ENCODE peak calls at places on chromosomes 11 and 22, in eight cellular contexts. One of them, this sample, is unnamed.

GRCh38 chr22:20738394-20739089 is 35.4 kb upstream of the SERPIND1 start:
- DNase-seq in GM19239: no peak
- DNase-seq in KG1: no peak
- DNase-seq in hepatic stellate cell: no peak
- DNase-seq in nucleus accumbens: no peak
- DNase-seq in activated CD4-positive, alpha-beta T cell treated with anti-CD3 and anti-CD28 coated beads, Interleukin-2, amount 50 U/mL, for 1 hour: no peak
- DNase-seq in germinal center: no peak
- DNase-seq in kidney epithelial cell: no peak
- DNase-seq in this sample: no peak

GRCh38 chr11:73991471-73992006 is 8.9 kb upstream of the UCP2 start:
- DNase-seq in germinal center: no peak
- DNase-seq in KG1: no peak
- DNase-seq in kidney epithelial cell: no peak
- DNase-seq in hepatic stellate cell: no peak
- DNase-seq in nucleus accumbens: no peak
- DNase-seq in activated CD4-positive, alpha-beta T cell treated with anti-CD3 and anti-CD28 coated beads, Interleukin-2, amount 50 U/mL, for 1 hour: no peak
- DNase-seq in GM19239: no peak
- DNase-seq in this sample: no peak

GRCh38 chr11:59097113-59097708 is 9.8 kb upstream of the FAM111B start:
- DNase-seq in GM19239: no peak
- DNase-seq in KG1: peak
- DNase-seq in hepatic stellate cell: peak
- DNase-seq in nucleus accumbens: no peak
- DNase-seq in germinal center: peak
- DNase-seq in activated CD4-positive, alpha-beta T cell treated with anti-CD3 and anti-CD28 coated beads, Interleukin-2, amount 50 U/mL, for 1 hour: peak
- DNase-seq in kidney epithelial cell: no peak
- DNase-seq in this sample: peak

GRCh38 chr22:46909237-46910030 is 147.0 kb downstream of the TBC1D22A start:
- DNase-seq in GM19239: no peak
- DNase-seq in KG1: no peak
- DNase-seq in activated CD4-positive, alpha-beta T cell treated with anti-CD3 and anti-CD28 coated beads, Interleukin-2, amount 50 U/mL, for 1 hour: no peak
- DNase-seq in hepatic stellate cell: no peak
- DNase-seq in nucleus accumbens: no peak
- DNase-seq in germinal center: no peak
- DNase-seq in kidney epithelial cell: no peak
- DNase-seq in this sample: no peak

GRCh38 chr11:72924568-72925190 is 110.5 kb downstream of the ATG16L2 start:
- DNase-seq in hepatic stellate cell: peak
- DNase-seq in activated CD4-positive, alpha-beta T cell treated with anti-CD3 and anti-CD28 coated beads, Interleukin-2, amount 50 U/mL, for 1 hour: no peak
- DNase-seq in KG1: no peak
- DNase-seq in GM19239: no peak
- DNase-seq in nucleus accumbens: no peak
- DNase-seq in germinal center: peak
- DNase-seq in kidney epithelial cell: no peak
- DNase-seq in this sample: peak

GRCh38 chr11:124943242-124943641 is 7.4 kb upstream of the HEPACAM start:
- DNase-seq in GM19239: no peak
- DNase-seq in KG1: no peak
- DNase-seq in hepatic stellate cell: no peak
- DNase-seq in activated CD4-positive, alpha-beta T cell treated with anti-CD3 and anti-CD28 coated beads, Interleukin-2, amount 50 U/mL, for 1 hour: no peak
- DNase-seq in nucleus accumbens: peak
- DNase-seq in germinal center: no peak
- DNase-seq in kidney epithelial cell: no peak
- DNase-seq in this sample: no peak

GRCh38 chr22:25081409-25081824 is 118.2 kb upstream of the CRYBB3 start:
- DNase-seq in nucleus accumbens: no peak
- DNase-seq in kidney epithelial cell: no peak
- DNase-seq in KG1: no peak
- DNase-seq in germinal center: peak
- DNase-seq in hepatic stellate cell: peak
- DNase-seq in activated CD4-positive, alpha-beta T cell treated with anti-CD3 and anti-CD28 coated beads, Interleukin-2, amount 50 U/mL, for 1 hour: peak
- DNase-seq in GM19239: peak
- DNase-seq in this sample: no peak

GRCh38 chr11:100876826-100877545 is 189.9 kb downstream of the ARHGAP42 start:
- DNase-seq in nucleus accumbens: no peak
- DNase-seq in kidney epithelial cell: peak
- DNase-seq in activated CD4-positive, alpha-beta T cell treated with anti-CD3 and anti-CD28 coated beads, Interleukin-2, amount 50 U/mL, for 1 hour: no peak
- DNase-seq in germinal center: no peak
- DNase-seq in GM19239: no peak
- DNase-seq in KG1: no peak
- DNase-seq in hepatic stellate cell: peak
- DNase-seq in this sample: no peak

GRCh38 chr22:44918166-44918924 is 91.5 kb downstream of the PHF21B start:
- DNase-seq in kidney epithelial cell: no peak
- DNase-seq in KG1: no peak
- DNase-seq in GM19239: no peak
- DNase-seq in germinal center: no peak
- DNase-seq in nucleus accumbens: no peak
- DNase-seq in hepatic stellate cell: no peak
- DNase-seq in activated CD4-positive, alpha-beta T cell treated with anti-CD3 and anti-CD28 coated beads, Interleukin-2, amount 50 U/mL, for 1 hour: no peak
- DNase-seq in this sample: no peak

GRCh38 chr22:35918466-35918865 is 110.2 kb downstream of the RBFOX2 start:
- DNase-seq in activated CD4-positive, alpha-beta T cell treated with anti-CD3 and anti-CD28 coated beads, Interleukin-2, amount 50 U/mL, for 1 hour: no peak
- DNase-seq in nucleus accumbens: no peak
- DNase-seq in KG1: no peak
- DNase-seq in hepatic stellate cell: no peak
- DNase-seq in kidney epithelial cell: no peak
- DNase-seq in germinal center: no peak
- DNase-seq in GM19239: no peak
- DNase-seq in this sample: no peak

GRCh38 chr11:64089493-64089892 is 53.8 kb downstream of the FLRT1 start:
- DNase-seq in activated CD4-positive, alpha-beta T cell treated with anti-CD3 and anti-CD28 coated beads, Interleukin-2, amount 50 U/mL, for 1 hour: no peak
- DNase-seq in GM19239: no peak
- DNase-seq in kidney epithelial cell: no peak
- DNase-seq in nucleus accumbens: no peak
- DNase-seq in hepatic stellate cell: no peak
- DNase-seq in germinal center: no peak
- DNase-seq in KG1: no peak
- DNase-seq in this sample: no peak

GRCh38 chr11:42422094-42422493 is 889.7 kb upstream of the API5 start:
- DNase-seq in hepatic stellate cell: no peak
- DNase-seq in germinal center: no peak
- DNase-seq in activated CD4-positive, alpha-beta T cell treated with anti-CD3 and anti-CD28 coated beads, Interleukin-2, amount 50 U/mL, for 1 hour: no peak
- DNase-seq in kidney epithelial cell: no peak
- DNase-seq in KG1: no peak
- DNase-seq in GM19239: no peak
- DNase-seq in nucleus accumbens: no peak
- DNase-seq in this sample: no peak

GRCh38 chr22:40363059-40363458 is 7.3 kb upstream of the SGSM3 start:
- DNase-seq in germinal center: no peak
- DNase-seq in kidney epithelial cell: no peak
- DNase-seq in nucleus accumbens: no peak
- DNase-seq in hepatic stellate cell: peak
- DNase-seq in KG1: no peak
- DNase-seq in activated CD4-positive, alpha-beta T cell treated with anti-CD3 and anti-CD28 coated beads, Interleukin-2, amount 50 U/mL, for 1 hour: no peak
- DNase-seq in GM19239: no peak
- DNase-seq in this sample: no peak

GRCh38 chr11:28542556-28542955 is 434.4 kb downstream of the METTL15 start:
- DNase-seq in nucleus accumbens: no peak
- DNase-seq in hepatic stellate cell: no peak
- DNase-seq in germinal center: no peak
- DNase-seq in activated CD4-positive, alpha-beta T cell treated with anti-CD3 and anti-CD28 coated beads, Interleukin-2, amount 50 U/mL, for 1 hour: no peak
- DNase-seq in GM19239: no peak
- DNase-seq in kidney epithelial cell: no peak
- DNase-seq in KG1: no peak
- DNase-seq in this sample: no peak

GRCh38 chr22:43334378-43334777 is 8.8 kb downstream of the SCUBE1 start:
- DNase-seq in activated CD4-positive, alpha-beta T cell treated with anti-CD3 and anti-CD28 coated beads, Interleukin-2, amount 50 U/mL, for 1 hour: no peak
- DNase-seq in kidney epithelial cell: no peak
- DNase-seq in germinal center: no peak
- DNase-seq in KG1: no peak
- DNase-seq in nucleus accumbens: no peak
- DNase-seq in GM19239: no peak
- DNase-seq in hepatic stellate cell: no peak
- DNase-seq in this sample: no peak

GRCh38 chr11:48116843-48117242 is 99.8 kb upstream of the OR4B1 start:
- DNase-seq in GM19239: no peak
- DNase-seq in germinal center: no peak
- DNase-seq in kidney epithelial cell: no peak
- DNase-seq in KG1: no peak
- DNase-seq in activated CD4-positive, alpha-beta T cell treated with anti-CD3 and anti-CD28 coated beads, Interleukin-2, amount 50 U/mL, for 1 hour: no peak
- DNase-seq in nucleus accumbens: no peak
- DNase-seq in hepatic stellate cell: peak
- DNase-seq in this sample: no peak

GRCh38 chr11:75583710-75584658 is 21.9 kb downstream of the SERPINH1 start:
- DNase-seq in hepatic stellate cell: peak
- DNase-seq in nucleus accumbens: peak
- DNase-seq in germinal center: peak
- DNase-seq in GM19239: no peak
- DNase-seq in kidney epithelial cell: no peak
- DNase-seq in KG1: no peak
- DNase-seq in activated CD4-positive, alpha-beta T cell treated with anti-CD3 and anti-CD28 coated beads, Interleukin-2, amount 50 U/mL, for 1 hour: no peak
- DNase-seq in this sample: no peak

GRCh38 chr11:95078526-95078925 is 11.1 kb upstream of the ENDOD1 start:
- DNase-seq in hepatic stellate cell: no peak
- DNase-seq in activated CD4-positive, alpha-beta T cell treated with anti-CD3 and anti-CD28 coated beads, Interleukin-2, amount 50 U/mL, for 1 hour: no peak
- DNase-seq in nucleus accumbens: no peak
- DNase-seq in KG1: no peak
- DNase-seq in kidney epithelial cell: no peak
- DNase-seq in GM19239: no peak
- DNase-seq in germinal center: no peak
- DNase-seq in this sample: no peak

GRCh38 chr22:47119181-47119580 is 356.7 kb downstream of the TBC1D22A start:
- DNase-seq in GM19239: no peak
- DNase-seq in nucleus accumbens: no peak
- DNase-seq in germinal center: no peak
- DNase-seq in hepatic stellate cell: no peak
- DNase-seq in activated CD4-positive, alpha-beta T cell treated with anti-CD3 and anti-CD28 coated beads, Interleukin-2, amount 50 U/mL, for 1 hour: no peak
- DNase-seq in KG1: no peak
- DNase-seq in kidney epithelial cell: no peak
- DNase-seq in this sample: no peak

GRCh38 chr22:34973926-34974325 is 92.0 kb upstream of the ISX start:
- DNase-seq in GM19239: no peak
- DNase-seq in kidney epithelial cell: no peak
- DNase-seq in hepatic stellate cell: no peak
- DNase-seq in nucleus accumbens: no peak
- DNase-seq in KG1: no peak
- DNase-seq in activated CD4-positive, alpha-beta T cell treated with anti-CD3 and anti-CD28 coated beads, Interleukin-2, amount 50 U/mL, for 1 hour: no peak
- DNase-seq in germinal center: no peak
- DNase-seq in this sample: no peak

GRCh38 chr11:61680622-61681191 is 516 bp downstream of the DAGLA start:
- DNase-seq in KG1: no peak
- DNase-seq in GM19239: no peak
- DNase-seq in hepatic stellate cell: no peak
- DNase-seq in activated CD4-positive, alpha-beta T cell treated with anti-CD3 and anti-CD28 coated beads, Interleukin-2, amount 50 U/mL, for 1 hour: no peak
- DNase-seq in germinal center: no peak
- DNase-seq in nucleus accumbens: no peak
- DNase-seq in kidney epithelial cell: no peak
- DNase-seq in this sample: no peak

GRCh38 chr22:50523806-50524663 is 1.4 kb downstream of the SCO2 start:
- DNase-seq in hepatic stellate cell: no peak
- DNase-seq in GM19239: no peak
- DNase-seq in activated CD4-positive, alpha-beta T cell treated with anti-CD3 and anti-CD28 coated beads, Interleukin-2, amount 50 U/mL, for 1 hour: no peak
- DNase-seq in kidney epithelial cell: no peak
- DNase-seq in germinal center: no peak
- DNase-seq in KG1: no peak
- DNase-seq in nucleus accumbens: no peak
- DNase-seq in this sample: no peak

GRCh38 chr11:47336595-47336994 is 15.9 kb downstream of the MYBPC3 start:
- DNase-seq in GM19239: no peak
- DNase-seq in KG1: no peak
- DNase-seq in kidney epithelial cell: no peak
- DNase-seq in nucleus accumbens: no peak
- DNase-seq in activated CD4-positive, alpha-beta T cell treated with anti-CD3 and anti-CD28 coated beads, Interleukin-2, amount 50 U/mL, for 1 hour: no peak
- DNase-seq in germinal center: no peak
- DNase-seq in hepatic stellate cell: no peak
- DNase-seq in this sample: no peak

GRCh38 chr11:69317401-69318092 is 23.6 kb downstream of the MYEOV start:
- DNase-seq in GM19239: no peak
- DNase-seq in activated CD4-positive, alpha-beta T cell treated with anti-CD3 and anti-CD28 coated beads, Interleukin-2, amount 50 U/mL, for 1 hour: no peak
- DNase-seq in nucleus accumbens: no peak
- DNase-seq in KG1: no peak
- DNase-seq in hepatic stellate cell: no peak
- DNase-seq in germinal center: no peak
- DNase-seq in kidney epithelial cell: no peak
- DNase-seq in this sample: no peak

GRCh38 chr11:34349882-34350281 is 7.9 kb downstream of the ABTB2 start:
- DNase-seq in GM19239: no peak
- DNase-seq in nucleus accumbens: no peak
- DNase-seq in hepatic stellate cell: no peak
- DNase-seq in KG1: no peak
- DNase-seq in germinal center: no peak
- DNase-seq in kidney epithelial cell: no peak
- DNase-seq in activated CD4-positive, alpha-beta T cell treated with anti-CD3 and anti-CD28 coated beads, Interleukin-2, amount 50 U/mL, for 1 hour: no peak
- DNase-seq in this sample: no peak

GRCh38 chr22:45083659-45084305 is 74.0 kb upstream of the PHF21B start:
- DNase-seq in germinal center: no peak
- DNase-seq in GM19239: no peak
- DNase-seq in KG1: no peak
- DNase-seq in hepatic stellate cell: peak
- DNase-seq in activated CD4-positive, alpha-beta T cell treated with anti-CD3 and anti-CD28 coated beads, Interleukin-2, amount 50 U/mL, for 1 hour: no peak
- DNase-seq in kidney epithelial cell: peak
- DNase-seq in nucleus accumbens: peak
- DNase-seq in this sample: no peak

This sample was measured in naive B cell.